ENCODE peak calls at places on chromosomes 12 and 14, in six cellular contexts. G is mesendoderm, Q is H1, P is neuronal stem cell, H is mesenchymal stem cell, L is IMR-90. K is an unnamed sample.

GRCh38 chr12:46577063-46577776 is 204.6 kb upstream of the SLC38A2 start:
- DNase-seq in L (no peak), P (no peak), H (no peak), G (no peak), Q (no peak), K (no peak)

GRCh38 chr14:55477680-55478079 is 37.3 kb upstream of the TBPL2 start:
- DNase-seq in P (no peak), Q (no peak), H (no peak), G (no peak), L (no peak), K (no peak)

GRCh38 chr14:88551094-88551870 is 3.5 kb downstream of the PTPN21 start:
- DNase-seq in G (peak), L (peak), P (peak), H (peak), Q (no peak), K (peak)

GRCh38 chr14:72104011-72104613 is 171.9 kb downstream of the RGS6 start:
- DNase-seq in L (no peak), Q (peak), G (peak), H (no peak), P (peak), K (peak)

GRCh38 chr12:31584782-31585181 is 6.2 kb downstream of the DENND5B start:
- DNase-seq in Q (no peak), H (no peak), G (no peak), P (no peak), L (no peak), K (no peak)

GRCh38 chr12:6855322-6855721 is 3.4 kb downstream of the USP5 start:
- DNase-seq in H (no peak), Q (no peak), G (no peak), P (no peak), L (no peak), K (no peak)

GRCh38 chr14:26594756-26595545 is 2.9 kb downstream of the NOVA1 start:
- DNase-seq in G (no peak), Q (no peak), P (no peak), H (no peak), L (no peak), K (no peak)

GRCh38 chr12:5716221-5716620 is 228.8 kb downstream of the ANO2 start:
- DNase-seq in H (peak), P (no peak), G (no peak), Q (no peak), L (peak), K (no peak)

GRCh38 chr14:99562848-99563748 is 40.9 kb downstream of the CCDC85C start:
- DNase-seq in P (peak), G (peak), Q (peak), L (peak), H (peak), K (peak)

GRCh38 chr12:127355061-127355820 is 911.7 kb upstream of the TMEM132C start:
- DNase-seq in G (peak), L (no peak), H (no peak), P (no peak), Q (no peak), K (no peak)

GRCh38 chr12:3777206-3777809 is 24.4 kb upstream of the CRACR2A start:
- DNase-seq in H (peak), G (peak), Q (no peak), L (peak), P (peak), K (peak)

GRCh38 chr12:113465808-113466769 is 5.6 kb downstream of the LHX5 start:
- DNase-seq in H (no peak), P (peak), Q (no peak), G (no peak), L (no peak), K (no peak)

GRCh38 chr14:29240046-29240445 is 473.5 kb downstream of the FOXG1 start:
- DNase-seq in Q (no peak), L (peak), G (no peak), P (no peak), H (peak), K (no peak)

GRCh38 chr12:98743362-98743953 is 98.4 kb downstream of the APAF1 start:
- DNase-seq in L (peak), H (peak), P (no peak), G (peak), Q (no peak), K (peak)

GRCh38 chr14:101029668-101030290 is 126.3 kb upstream of the RTL1 start:
- DNase-seq in H (no peak), Q (no peak), P (no peak), L (no peak), G (no peak), K (no peak)

GRCh38 chr12:31117203-31118011 is 43.7 kb downstream of the DDX11 start:
- DNase-seq in H (peak), G (peak), L (peak), Q (no peak), P (peak), K (peak)

GRCh38 chr14:21093769-21094681 is 4.4 kb downstream of the ZNF219 start:
- DNase-seq in G (peak), P (peak), Q (no peak), L (no peak), H (peak), K (no peak)

GRCh38 chr14:75214558-75214957 is 38.1 kb upstream of the TMED10 start:
- DNase-seq in H (no peak), P (no peak), L (no peak), G (no peak), Q (no peak), K (no peak)

GRCh38 chr14:58572092-58572853 is 65.5 kb upstream of the DACT1 start:
- DNase-seq in Q (no peak), H (peak), L (peak), P (no peak), G (peak), K (peak)

GRCh38 chr14:32201816-32202467 is at the start of gene RNU6-7:
- DNase-seq in G (peak), Q (no peak), L (peak), P (peak), H (peak), K (peak)

GRCh38 chr12:52232233-52232915 is 669 bp upstream of the KRT7 start:
- DNase-seq in H (no peak), P (no peak), G (peak), Q (no peak), L (no peak), K (peak)

GRCh38 chr14:91961297-91962220 is 14.1 kb upstream of the FBLN5 start:
- DNase-seq in G (no peak), L (no peak), H (no peak), P (no peak), Q (no peak), K (no peak)

GRCh38 chr12:131860472-131861260 is 32.5 kb downstream of the MMP17 start:
- DNase-seq in Q (no peak), P (peak), G (peak), L (peak), H (peak), K (peak)

GRCh38 chr12:102437511-102437910 is 42.9 kb downstream of the IGF1 start:
- DNase-seq in Q (no peak), L (no peak), G (no peak), H (no peak), P (no peak), K (no peak)

GRCh38 chr14:32404784-32405573 is 75.9 kb downstream of the AKAP6 start:
- DNase-seq in G (no peak), L (no peak), Q (no peak), H (no peak), P (no peak), K (no peak)

GRCh38 chr14:67940894-67941455 is 121.4 kb downstream of the RAD51B start:
- DNase-seq in H (peak), L (peak), G (no peak), Q (no peak), P (peak), K (no peak)
- H3K4me3 ChIP-seq in H (no peak), L (no peak), G (no peak), Q (no peak), P (peak), K (no peak)

DNA sequence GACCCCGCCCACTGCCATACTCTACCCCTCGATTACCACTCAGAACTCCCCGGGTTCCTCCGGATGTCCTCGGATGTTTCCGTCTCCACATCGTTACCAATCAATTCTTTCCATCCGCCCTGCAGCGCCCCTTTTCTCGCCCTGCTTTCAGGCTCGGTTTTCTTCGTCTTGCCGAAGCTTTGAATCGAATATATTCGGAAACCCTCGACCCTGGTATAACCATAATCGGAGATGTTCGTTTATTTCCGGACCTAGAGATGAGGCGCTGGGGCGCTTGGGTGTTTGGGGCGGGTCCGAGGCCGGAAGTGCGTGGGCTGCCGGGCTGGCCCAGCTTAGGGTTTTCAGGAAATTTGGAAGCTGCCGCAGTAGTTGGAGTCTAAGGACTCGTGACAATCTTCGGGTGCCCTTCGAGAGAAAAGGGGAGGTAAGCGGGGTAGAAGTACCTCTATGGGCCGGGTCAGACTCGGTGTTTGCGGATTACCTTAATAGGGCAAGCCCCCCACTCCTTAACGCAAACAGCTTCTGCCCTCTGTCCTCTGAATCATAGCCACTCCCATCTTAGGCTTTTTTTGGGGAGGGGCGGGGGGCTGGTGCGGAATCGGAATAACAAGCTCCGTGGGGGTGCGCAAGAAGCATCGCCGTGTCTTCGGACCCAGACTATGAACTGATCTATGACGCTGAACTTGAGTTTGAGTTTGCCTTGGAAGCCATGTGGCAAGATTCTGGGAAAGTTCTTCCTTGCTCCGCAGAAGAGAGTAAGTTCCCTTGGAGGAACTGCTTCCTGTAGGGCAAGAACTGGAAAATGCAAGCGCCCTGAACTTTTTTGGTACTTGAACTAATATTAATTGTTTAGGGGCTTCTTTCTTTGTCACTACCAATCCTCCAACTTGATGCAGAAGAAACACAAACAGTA is at the start of gene C14orf119:
- DNase-seq in P (peak), G (peak), H (peak), Q (peak), L (peak), K (peak)
- H2BK5ac ChIP-seq in P (peak), G (peak), H (peak), Q (peak), L (peak), K (peak)

GRCh38 chr12:71484272-71484905 is 44.8 kb downstream of the LGR5 start:
- DNase-seq in P (no peak), Q (no peak), H (no peak), G (no peak), L (no peak), K (no peak)
- H3K4me3 ChIP-seq in P (no peak), Q (no peak), H (no peak), G (no peak), L (peak), K (no peak)

GRCh38 chr12:111435661-111436201 is 30.0 kb downstream of the SH2B3 start:
- DNase-seq in Q (no peak), P (no peak), L (no peak), G (no peak), H (no peak), K (no peak)
- H2BK5ac ChIP-seq in Q (peak), P (peak), L (peak), G (no peak), H (no peak), K (no peak)

GRCh38 chr12:56719056-56719455 is 6.0 kb downstream of the NACA start:
- DNase-seq in G (no peak), P (no peak), L (no peak), H (no peak), Q (no peak), K (no peak)
- H3K4me3 ChIP-seq in G (no peak), P (no peak), L (no peak), H (no peak), Q (no peak), K (no peak)

K was measured in trophoblast cell.